ENCODE peak calls at places on chromosomes 7 and 10, in six cellular contexts. Y is GM12878, H is Panc1, R is transverse colon, T is stomach, X is GM23338. C is an unnamed sample.

GRCh38 chr7:25907214-25907613 is 244.8 kb upstream of the NFE2L3 start:
- DNase-seq in Y (no peak), H (no peak), R (no peak), T (no peak), X (peak; percentile 72), C (no peak)

GRCh38 chr10:5758927-5759326 is 54.3 kb downstream of the GDI2 start:
- DNase-seq in Y (no peak), H (no peak), R (no peak), T (no peak), X (no peak), C (no peak)

GRCh38 chr7:47044620-47045019 is 537.3 kb downstream of the TNS3 start:
- DNase-seq in Y (no peak), H (no peak), R (no peak), T (no peak), X (no peak), C (no peak)

GRCh38 chr7:150340024-150340749 is 1.2 kb downstream of the RARRES2 start:
- DNase-seq in Y (no peak), H (no peak), R (peak; percentile 65), T (peak; percentile 55), X (peak; percentile 71), C (no peak)

GRCh38 chr7:84913731-84914130 is 273.1 kb downstream of the SEMA3D start:
- DNase-seq in Y (no peak), H (no peak), R (no peak), T (no peak), X (no peak), C (no peak)

GRCh38 chr7:116777613-116778380 is 84.6 kb upstream of the CAPZA2 start:
- DNase-seq in Y (no peak), H (no peak), R (no peak), T (no peak), X (no peak), C (no peak)

GRCh38 chr7:144256112-144256511 is 8.5 kb downstream of the OR2A7 start:
- DNase-seq in Y (no peak), H (no peak), R (no peak), T (no peak), X (peak; percentile 57), C (no peak)

GRCh38 chr10:92699518-92700272 is 9.9 kb downstream of the HHEX start:
- DNase-seq in Y (no peak), H (no peak), R (peak; percentile 30), T (no peak), X (peak; percentile 76), C (peak; percentile 76)

GRCh38 chr7:130649004-130649790 is 19.4 kb downstream of the COPG2 start:
- DNase-seq in Y (peak; percentile 63), H (no peak), R (no peak), T (no peak), X (no peak), C (no peak)

GRCh38 chr7:919114-919442 is 35.4 kb downstream of the ADAP1 start:
- DNase-seq in Y (no peak), H (no peak), R (peak; percentile 8), T (no peak), X (no peak), C (no peak)

GRCh38 chr10:7170626-7171322 is 240.1 kb downstream of the SFMBT2 start:
- DNase-seq in Y (no peak), H (no peak), R (no peak), T (no peak), X (no peak), C (no peak)

GRCh38 chr10:114525368-114525949 is 121.2 kb upstream of the AFAP1L2 start:
- DNase-seq in Y (no peak), H (no peak), R (no peak), T (no peak), X (no peak), C (no peak)

GRCh38 chr10:47444047-47444446 is 39.9 kb downstream of the ANXA8 start:
- DNase-seq in Y (no peak), H (no peak), R (no peak), T (no peak), X (no peak), C (no peak)

GRCh38 chr10:82194419-82194818 is 319.4 kb downstream of the NRG3 start:
- DNase-seq in Y (no peak), H (no peak), R (no peak), T (no peak), X (no peak), C (no peak)

GRCh38 chr7:130276796-130277762 is 10.4 kb downstream of the CPA2 start:
- DNase-seq in Y (no peak), H (no peak), R (no peak), T (no peak), X (no peak), C (no peak)

GRCh38 chr7:77931841-77932240 is 133.3 kb downstream of the PHTF2 start:
- DNase-seq in Y (no peak), H (no peak), R (no peak), T (no peak), X (peak; percentile 30), C (no peak)

GRCh38 chr10:12742776-12743175 is 258.7 kb downstream of the CCDC3 start:
- DNase-seq in Y (peak; percentile 7), H (no peak), R (no peak), T (no peak), X (no peak), C (no peak)

GRCh38 chr10:12470719-12471118 is 121.4 kb downstream of the CAMK1D start:
- DNase-seq in Y (no peak), H (no peak), R (no peak), T (no peak), X (no peak), C (no peak)

GRCh38 chr10:59625842-59626522 is 83.7 kb downstream of the SLC16A9 start:
- DNase-seq in Y (peak; percentile 35), H (peak; percentile 47), R (peak; percentile 23), T (peak; percentile 33), X (peak; percentile 87), C (no peak)

GRCh38 chr10:995559-995926 is 7.3 kb downstream of the GTPBP4 start:
- DNase-seq in Y (no peak), H (no peak), R (no peak), T (no peak), X (no peak), C (no peak)

GRCh38 chr10:125768217-125768616 is 7.4 kb downstream of the MMP21 start:
- DNase-seq in Y (no peak), H (no peak), R (no peak), T (no peak), X (no peak), C (no peak)

GRCh38 chr10:29356931-29357330 is 68.1 kb downstream of the LYZL1 start:
- DNase-seq in Y (no peak), H (no peak), R (no peak), T (no peak), X (no peak), C (no peak)

GRCh38 chr10:71880425-71881306 is 29.6 kb upstream of the PSAP start:
- DNase-seq in Y (no peak), H (no peak), R (no peak), T (no peak), X (no peak), C (no peak)

GRCh38 chr7:128164955-128165670 is 76.0 kb upstream of the LEP start:
- DNase-seq in Y (no peak), H (no peak), R (no peak), T (no peak), X (no peak), C (no peak)

GRCh38 chr10:86668297-86669165 is at the start of gene LDB3:
- DNase-seq in Y (peak; percentile 25), H (no peak), R (peak; percentile 31), T (peak; percentile 33), X (no peak), C (no peak)

GRCh38 chr10:125105155-125105554 is 55.2 kb downstream of the CTBP2 start:
- DNase-seq in Y (no peak), H (no peak), R (no peak), T (peak; percentile 16), X (no peak), C (no peak)

GRCh38 chr10:46225597-46225996 is 61.2 kb upstream of the ANTXRL start:
- DNase-seq in Y (no peak), H (no peak), R (no peak), T (peak; percentile 16), X (no peak), C (peak; percentile 6)

GRCh38 chr7:33968591-33968990 is 63.3 kb downstream of the BMPER start:
- DNase-seq in Y (no peak), H (no peak), R (no peak), T (no peak), X (no peak), C (no peak)

GRCh38 chr7:540997-541396 is 21.4 kb upstream of the PDGFA start:
- DNase-seq in Y (no peak), H (no peak), R (no peak), T (no peak), X (no peak), C (peak; percentile 37)

GRCh38 chr7:54201501-54201900 is 340.7 kb upstream of the VSTM2A start:
- DNase-seq in Y (no peak), H (no peak), R (no peak), T (no peak), X (no peak), C (no peak)

GRCh38 chr10:22335204-22335956 is 9.9 kb upstream of the SPAG6 start:
- DNase-seq in Y (no peak), H (no peak), R (peak; percentile 61), T (peak; percentile 53), X (peak; percentile 78), C (peak; percentile 40)
- TF ChIP-seq POLR2AphosphoS5 in Y (peak; percentile 68), H (no peak), R (peak; percentile 62), T (no peak), X (no peak), C (peak; percentile 18)

DNA sequence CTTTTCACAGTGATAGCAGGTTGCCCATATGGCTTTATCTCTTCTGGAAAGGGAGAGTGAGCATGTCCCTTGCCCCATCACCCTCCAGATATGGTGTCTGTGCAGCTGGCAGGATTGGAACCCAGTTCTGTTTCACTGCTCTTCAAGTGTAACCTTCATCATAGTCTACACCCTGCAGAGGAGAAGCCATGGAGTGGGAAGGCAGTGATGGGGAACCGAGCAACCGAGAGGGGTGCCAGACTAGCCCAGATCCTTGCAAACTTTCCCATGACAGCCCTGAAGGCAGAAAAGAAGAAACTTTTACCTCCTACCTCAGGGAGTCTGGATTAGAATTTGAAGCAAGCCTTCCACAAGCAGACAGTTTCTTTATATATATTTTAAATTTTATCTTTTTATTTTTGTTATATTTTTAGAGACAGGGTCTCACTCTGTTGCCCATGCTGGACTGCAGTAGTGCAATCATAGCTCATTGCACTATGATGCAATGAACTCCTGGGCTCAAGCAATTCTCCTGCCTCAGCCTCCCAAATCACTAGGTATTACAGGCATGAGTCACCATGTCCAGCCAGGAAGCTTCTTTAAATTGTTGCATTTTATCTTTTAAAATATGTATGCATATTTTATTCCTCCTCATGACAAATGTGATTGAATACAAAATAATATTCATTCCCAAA is 133.3 kb downstream of the KCNMA1 start:
- DNase-seq in Y (no peak), H (no peak), R (no peak), T (no peak), X (no peak), C (no peak)
- H3K4me1 ChIP-seq in Y (peaks cover 11% of the 10 kb centered on the region), H (peaks cover 74% of the 10 kb centered on the region), R (peaks cover 11% of the 10 kb centered on the region), T (no peaks in the 10 kb centered on the region), X (no peaks in the 10 kb centered on the region), C (no peaks in the 10 kb centered on the region)

GRCh38 chr10:103852856-103853255 is 2.5 kb downstream of the SH3PXD2A start:
- DNase-seq in Y (no peak), H (no peak), R (no peak), T (no peak), X (no peak), C (no peak)
- H3K4me3 ChIP-seq in Y (no peak overlapping the region), H (no peak overlapping the region), R (no peak overlapping the region), T (no peak overlapping the region), X (no peak overlapping the region), C (no peak overlapping the region)

GRCh38 chr7:22174574-22174953 is 182.4 kb downstream of the RAPGEF5 start:
- DNase-seq in Y (no peak), H (no peak), R (no peak), T (no peak), X (no peak), C (no peak)
- TF ChIP-seq POLR2AphosphoS5 in Y (no peak), H (no peak), R (no peak), T (no peak), X (no peak), C (no peak)